ENCODE peak calls at places on chromosome 16, in four cellular contexts. B is suprapubic skin, A is uterus, Y is HCT116. I is an unnamed sample.

GRCh38 chr16:12907670-12908233 is 6.4 kb downstream of the SHISA9 start:
- DNase-seq in A (no peak), Y (no peak), B (no peak), I (no peak)

GRCh38 chr16:28549301-28549899 is 4.3 kb upstream of the SGF29 start:
- DNase-seq in Y (peak; percentile 33), A (no peak), B (no peak), I (no peak)

GRCh38 chr16:49348408-49349176 is 25.0 kb upstream of the C16orf78 start:
- DNase-seq in A (no peak), B (no peak), Y (peak; percentile 3), I (no peak)

GRCh38 chr16:12336158-12336557 is 359.6 kb downstream of the SNX29 start:
- DNase-seq in B (no peak), Y (no peak), A (no peak), I (no peak)

GRCh38 chr16:89046491-89046890 is 47.2 kb upstream of the ACSF3 start:
- DNase-seq in A (no peak), Y (no peak), B (no peak), I (no peak)

GRCh38 chr16:89256651-89257254 is 39.2 kb downstream of the ZNF778 start:
- DNase-seq in Y (no peak), A (no peak), B (no peak), I (no peak)

GRCh38 chr16:12988071-12988470 is 86.7 kb downstream of the SHISA9 start:
- DNase-seq in Y (no peak), B (no peak), A (no peak), I (no peak)

GRCh38 chr16:29806096-29806579 is at the start of gene MAZ:
- DNase-seq in A (peak; percentile 95), B (no peak), Y (peak; percentile 83), I (no peak)

GRCh38 chr16:47018223-47018891 is 44.9 kb upstream of the DNAJA2 start:
- DNase-seq in B (no peak), A (no peak), Y (peak; percentile 71), I (peak; percentile 64)

DNA sequence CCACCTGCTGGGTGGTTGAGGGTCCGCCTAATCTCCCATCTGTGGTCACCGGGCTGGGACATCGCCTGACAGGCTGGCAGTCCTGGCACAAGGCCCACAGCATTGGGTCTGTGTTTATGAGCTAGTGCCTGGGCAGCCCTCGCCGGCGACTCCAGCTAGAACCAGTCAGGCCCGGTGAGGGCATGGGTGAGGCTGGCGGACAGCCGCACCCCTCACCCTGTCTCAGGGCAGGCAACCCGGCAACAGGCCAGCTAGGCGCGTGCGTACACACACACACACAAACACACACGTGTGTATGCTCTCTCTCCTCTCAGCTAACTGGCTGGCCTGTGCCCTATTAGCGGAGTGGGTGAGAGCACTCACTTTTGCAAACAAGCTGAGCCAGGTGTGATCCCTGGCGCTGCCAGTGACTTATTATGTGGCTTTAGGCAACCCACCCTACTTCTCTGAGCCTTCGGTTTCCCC is 10.4 kb downstream of the HSD11B2 start:
- DNase-seq in A (peak; percentile 45), B (peak; percentile 83), Y (no peak), I (no peak)
- TF ChIP-seq POLR2A in A (no peak), B (no peak), Y (no peak), I (no peak)

GRCh38 chr16:48115299-48115698 is 40.5 kb downstream of the ABCC12 start:
- DNase-seq in Y (no peak), A (no peak), B (no peak), I (no peak)

GRCh38 chr16:48121276-48121675 is 34.5 kb downstream of the ABCC12 start:
- DNase-seq in Y (no peak), A (no peak), B (no peak), I (no peak)

GRCh38 chr16:48118841-48119240 is 37.0 kb downstream of the ABCC12 start:
- DNase-seq in A (no peak), B (no peak), Y (no peak), I (no peak)

GRCh38 chr16:48114410-48114809 is 41.4 kb downstream of the ABCC12 start:
- DNase-seq in A (no peak), Y (no peak), B (no peak), I (no peak)

DNA sequence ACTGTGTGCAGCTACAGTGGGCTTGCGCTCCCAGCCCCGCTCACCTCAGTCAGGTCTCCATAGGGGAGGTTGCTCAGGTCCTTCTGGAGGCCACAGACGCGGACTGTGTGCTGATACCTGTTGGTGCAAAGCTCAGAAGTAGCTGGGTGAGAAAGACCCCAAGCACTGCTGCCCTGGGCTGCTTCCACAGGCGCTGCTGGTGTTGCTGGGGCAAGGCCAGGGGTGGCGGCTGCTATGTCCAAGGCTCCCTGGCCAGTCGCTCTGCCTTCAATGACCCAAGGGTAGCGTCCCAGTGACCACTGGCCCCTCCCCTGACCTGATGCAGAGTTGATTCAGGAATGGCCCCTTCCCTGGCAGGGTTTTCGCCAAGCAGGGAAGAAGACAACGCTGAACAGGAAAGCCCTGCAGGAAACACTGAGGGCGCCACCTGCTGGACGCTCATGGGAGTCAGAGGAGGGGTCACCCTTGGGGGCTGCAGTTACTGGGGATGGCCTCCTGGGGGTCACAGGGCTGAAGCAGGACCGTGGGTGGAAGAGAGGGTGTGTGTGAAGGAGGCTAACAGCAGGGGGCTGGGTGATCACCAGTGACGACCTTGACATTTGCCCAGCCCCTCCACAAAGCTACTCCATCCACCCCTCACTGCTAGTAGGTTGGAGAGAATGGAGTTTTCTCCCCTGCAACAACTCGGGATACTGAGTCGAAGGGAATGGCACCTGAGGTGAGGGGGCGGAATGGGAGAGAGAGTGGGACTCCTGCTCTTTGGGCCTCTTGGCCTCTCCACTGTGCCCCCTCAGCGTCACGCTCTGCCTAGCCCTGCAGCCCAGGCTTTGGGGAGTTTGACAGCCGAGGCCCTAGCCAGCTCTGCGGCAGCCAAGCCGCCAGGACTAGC is 38.3 kb downstream of the ABCC12 start:
- DNase-seq in A (no peak), Y (peak; percentile 56), B (no peak), I (peak; percentile 83)
- TF ChIP-seq POLR2A in A (no peak), Y (no peak), B (no peak), I (no peak)

GRCh38 chr16:67163164-67163902 is 1.2 kb upstream of the HSF4 start:
- DNase-seq in B (no peak), A (no peak), Y (no peak), I (no peak)
- TF ChIP-seq POLR2A in B (no peak), A (no peak), Y (no peak), I (no peak)

GRCh38 chr16:15572329-15573001 is 70.5 kb downstream of the MARF1 start:
- DNase-seq in Y (no peak), B (no peak), A (no peak), I (no peak)

GRCh38 chr16:15576960-15577958 is 65.7 kb downstream of the MARF1 start:
- DNase-seq in B (no peak), A (no peak), Y (no peak), I (no peak)

GRCh38 chr16:15574614-15574948 is 68.4 kb downstream of the MARF1 start:
- DNase-seq in Y (no peak), A (no peak), B (no peak), I (no peak)

GRCh38 chr16:15573274-15573895 is 69.6 kb downstream of the MARF1 start:
- DNase-seq in B (no peak), Y (no peak), A (no peak), I (no peak)

DNA sequence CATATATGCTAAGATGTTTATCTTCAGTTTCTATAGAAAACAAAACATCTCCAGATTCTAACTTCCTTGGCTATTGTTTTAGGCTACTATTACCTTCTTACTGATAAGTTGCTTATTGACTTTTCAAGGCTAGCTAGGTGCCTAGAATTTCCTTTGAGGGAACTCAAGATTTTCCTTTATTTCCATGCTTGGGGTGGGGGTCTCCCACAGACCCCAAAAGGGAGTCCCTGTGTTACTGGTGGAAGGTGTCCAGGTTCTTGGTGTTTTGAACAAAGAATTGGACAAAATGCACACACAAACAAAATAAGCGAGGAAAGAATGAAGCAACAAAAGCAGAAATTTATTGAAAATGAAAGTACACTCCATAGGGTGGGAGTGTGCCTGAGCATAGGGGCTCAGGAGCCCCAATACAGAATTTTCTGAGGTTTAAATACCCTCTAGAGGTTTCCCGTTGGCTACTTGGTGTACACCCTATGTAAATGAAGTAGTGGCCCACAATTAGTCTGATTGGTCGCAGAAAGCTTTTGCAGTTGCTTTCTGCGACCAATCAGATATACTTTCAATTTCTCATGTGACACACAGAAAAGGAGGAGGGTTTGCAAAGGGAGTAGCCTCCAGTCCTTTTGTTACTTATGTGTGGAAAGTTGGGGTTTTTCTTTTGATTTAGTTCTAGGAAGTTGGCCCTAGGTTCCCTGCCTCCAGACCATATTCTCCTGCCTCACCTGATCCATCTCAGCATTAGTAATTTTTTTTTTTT is 67.5 kb downstream of the MARF1 start:
- DNase-seq in Y (no peak), A (no peak), B (no peak), I (no peak)
- TF ChIP-seq POLR2A in Y (no peak), A (no peak), B (no peak), I (no peak)

DNA sequence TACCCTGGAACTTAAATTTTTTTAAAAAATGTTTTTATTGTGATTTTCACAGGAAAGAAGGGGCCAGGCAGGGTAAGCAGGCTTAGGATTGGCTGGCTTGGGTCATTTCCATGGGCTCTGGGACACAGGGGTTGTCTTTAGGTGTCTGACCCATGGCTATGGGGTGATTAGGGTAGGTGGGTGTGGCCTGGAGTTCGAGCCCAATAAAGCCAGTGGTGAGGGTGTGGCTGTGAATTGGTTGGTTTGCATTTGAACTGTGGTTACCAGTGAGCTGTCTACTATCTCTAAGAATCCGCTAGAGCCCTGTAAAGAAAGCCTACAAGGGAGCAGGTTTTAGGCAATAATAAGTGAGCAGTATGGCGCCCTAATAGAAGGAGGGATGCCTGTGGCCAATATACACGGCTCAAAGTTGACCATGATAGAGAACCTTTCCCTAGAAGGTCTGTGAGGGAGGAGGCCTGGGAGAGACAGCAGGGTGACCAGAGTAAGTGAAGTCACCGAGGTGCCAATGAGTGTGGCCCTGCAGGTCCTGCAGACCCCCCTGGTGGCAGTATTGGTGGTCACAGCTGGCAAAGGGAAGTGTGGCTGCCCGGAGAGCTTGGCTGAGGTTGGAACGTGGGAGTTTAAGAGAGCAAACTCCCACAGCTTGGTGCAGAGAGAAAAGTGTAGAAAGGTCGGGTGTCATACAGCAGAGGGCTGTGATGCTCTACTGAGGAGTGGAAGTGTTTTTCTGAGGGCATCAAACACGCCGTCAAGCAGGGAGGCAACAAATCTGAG is 454.0 kb downstream of the WWOX start:
- DNase-seq in B (no peak), Y (no peak), A (no peak), I (no peak)
- TF ChIP-seq POLR2A in B (no peak), Y (no peak), A (no peak), I (no peak)